ENCODE peak calls at places on chromosomes 11 and 22, in seven cellular contexts. M is HCT116, D is fibroblast of pulmonary artery, N is GM12865, H is AG04450, C is lower lobe of right lung, O is OCI-LY7. J is an unnamed sample.

GRCh38 chr11:17414317-17414737 is 25.9 kb upstream of the KCNJ11 start:
- DNase-seq in M (no peak), D (no peak), N (no peak), H (no peak), C (peak; percentile 25), O (no peak), J (peak; percentile 57)

GRCh38 chr11:61082931-61083531 is 19.3 kb upstream of the CD5 start:
- DNase-seq in M (no peak), D (no peak), N (no peak), H (no peak), C (no peak), O (no peak), J (peak; percentile 74)

GRCh38 chr11:3200388-3201111 is 18.1 kb downstream of the MRGPRG start:
- DNase-seq in M (no peak), D (no peak), N (no peak), H (no peak), C (no peak), O (no peak), J (no peak)

GRCh38 chr11:84626256-84626655 is 1000.9 kb downstream of the DLG2 start:
- DNase-seq in M (no peak), D (peak; percentile 48), N (no peak), H (no peak), C (no peak), O (no peak), J (no peak)

GRCh38 chr22:37172266-37173245 is 15.5 kb downstream of the C1QTNF6 start:
- DNase-seq in M (no peak), D (no peak), N (no peak), H (no peak), C (peak; percentile 28), O (no peak), J (no peak)

GRCh38 chr22:30027169-30027568 is 53.1 kb upstream of the HORMAD2 start:
- DNase-seq in M (peak; percentile 13), D (no peak), N (no peak), H (no peak), C (peak; percentile 49), O (no peak), J (no peak)

GRCh38 chr22:37431811-37432707 is 4.8 kb upstream of the ELFN2 start:
- DNase-seq in M (peak; percentile 89), D (peak; percentile 96), N (peak; percentile 23), H (peak; percentile 95), C (no peak), O (no peak), J (peak; percentile 80)

GRCh38 chr22:37274380-37274862 is 7.9 kb upstream of the CYTH4 start:
- DNase-seq in M (no peak), D (no peak), N (peak; percentile 62), H (no peak), C (peak; percentile 85), O (peak; percentile 79), J (no peak)

GRCh38 chr22:40107756-40108437 is 69.8 kb upstream of the TNRC6B start:
- DNase-seq in M (no peak), D (peak; percentile 36), N (no peak), H (no peak), C (no peak), O (peak; percentile 9), J (peak; percentile 65)

GRCh38 chr22:31828739-31829138 is 74.9 kb downstream of the DEPDC5 start:
- DNase-seq in M (no peak), D (no peak), N (peak; percentile 48), H (no peak), C (no peak), O (no peak), J (no peak)

GRCh38 chr11:111775024-111775710 is 9.0 kb upstream of the PPP2R1B start:
- DNase-seq in M (no peak), D (peak; percentile 73), N (no peak), H (no peak), C (no peak), O (no peak), J (no peak)

GRCh38 chr11:42951266-42951665 is 360.5 kb upstream of the API5 start:
- DNase-seq in M (no peak), D (no peak), N (no peak), H (no peak), C (no peak), O (no peak), J (no peak)

GRCh38 chr11:78815631-78816232 is 241.1 kb upstream of the NARS2 start:
- DNase-seq in M (no peak), D (no peak), N (no peak), H (no peak), C (no peak), O (no peak), J (no peak)

GRCh38 chr11:62508336-62509058 is 38.1 kb downstream of the AHNAK start:
- DNase-seq in M (peak; percentile 39), D (peak; percentile 39), N (peak; percentile 16), H (no peak), C (peak; percentile 85), O (peak; percentile 40), J (peak; percentile 7)

GRCh38 chr11:15716550-15716949 is 601.8 kb downstream of the INSC start:
- DNase-seq in M (no peak), D (peak; percentile 9), N (no peak), H (no peak), C (no peak), O (no peak), J (no peak)

DNA sequence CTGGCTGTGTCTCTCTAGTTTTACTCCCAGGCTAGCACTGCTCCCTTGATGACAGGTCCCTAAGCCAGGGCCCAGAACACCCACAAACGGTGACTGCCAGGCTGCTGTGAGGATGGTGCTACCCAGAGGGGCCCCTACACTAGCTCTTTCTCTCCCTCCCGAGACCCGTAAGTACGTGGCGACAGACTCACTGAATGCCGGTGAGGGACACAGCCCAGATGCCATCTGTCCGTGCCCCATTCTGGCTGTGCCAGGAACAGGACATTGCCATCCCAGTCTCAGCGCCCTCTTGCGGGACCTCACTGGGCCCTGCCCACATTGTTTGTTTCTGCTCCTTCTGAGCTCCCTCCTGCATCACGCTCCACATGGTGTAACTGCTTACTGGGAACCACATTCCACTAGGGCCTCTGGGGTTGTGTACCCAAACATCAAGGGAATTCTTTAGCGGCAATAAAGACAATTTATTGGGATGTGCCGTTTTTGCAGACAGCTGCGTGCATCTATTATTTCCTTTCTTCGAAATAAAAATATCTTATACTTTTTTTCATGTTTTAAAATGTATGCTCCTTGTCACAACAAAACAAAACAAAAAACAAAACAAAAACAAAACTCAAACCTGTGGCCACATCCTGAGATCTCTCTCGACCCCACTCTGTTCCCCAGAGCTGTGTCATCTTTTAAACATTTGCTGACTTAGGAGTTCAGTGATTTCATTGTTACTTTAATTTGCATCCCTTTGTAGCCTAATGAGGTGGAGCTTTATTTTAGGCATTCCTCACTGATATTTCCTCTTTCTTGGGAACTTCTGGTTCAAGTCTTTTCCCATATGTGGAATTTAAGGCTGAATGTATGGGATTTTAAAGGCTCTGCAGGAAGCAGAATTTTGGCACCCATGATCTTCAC is 4.4 kb upstream of the TPCN2 start:
- DNase-seq in M (peak; percentile 68), D (peak; percentile 59), N (peak; percentile 29), H (peak; percentile 53), C (peak; percentile 78), O (peak; percentile 58), J (peak; percentile 38)
- TF ChIP-seq CTCF in M (peak; percentile 84), D (peak; percentile 66), N (peak; percentile 46), H (peak; percentile 71), C (peak; percentile 56), O (peak; percentile 86), J (peak; percentile 43)

GRCh38 chr11:296976-297665 is 2.2 kb downstream of the IFITM5 start:
- DNase-seq in M (no peak), D (no peak), N (no peak), H (no peak), C (no peak), O (no peak), J (peak; percentile 73)

GRCh38 chr11:299951-300735 is 817 bp upstream of the IFITM5 start:
- DNase-seq in M (no peak), D (no peak), N (no peak), H (no peak), C (peak; percentile 46), O (no peak), J (peak; percentile 68)

GRCh38 chr11:297666-298405 is 1.5 kb downstream of the IFITM5 start:
- DNase-seq in M (no peak), D (no peak), N (peak; percentile 91), H (no peak), C (peak; percentile 54), O (no peak), J (peak; percentile 87)

GRCh38 chr11:298406-299065 is 790 bp downstream of the IFITM5 start:
- DNase-seq in M (no peak), D (no peak), N (no peak), H (no peak), C (peak; percentile 49), O (no peak), J (peak; percentile 28)

GRCh38 chr11:299081-299891 is at the start of gene IFITM5:
- DNase-seq in M (no peak), D (no peak), N (no peak), H (no peak), C (peak; percentile 44), O (no peak), J (peak; percentile 22)
- TF ChIP-seq CTCF in M (no peak), D (no peak), N (no peak), H (no peak), C (no peak), O (no peak), J (no peak)

DNA sequence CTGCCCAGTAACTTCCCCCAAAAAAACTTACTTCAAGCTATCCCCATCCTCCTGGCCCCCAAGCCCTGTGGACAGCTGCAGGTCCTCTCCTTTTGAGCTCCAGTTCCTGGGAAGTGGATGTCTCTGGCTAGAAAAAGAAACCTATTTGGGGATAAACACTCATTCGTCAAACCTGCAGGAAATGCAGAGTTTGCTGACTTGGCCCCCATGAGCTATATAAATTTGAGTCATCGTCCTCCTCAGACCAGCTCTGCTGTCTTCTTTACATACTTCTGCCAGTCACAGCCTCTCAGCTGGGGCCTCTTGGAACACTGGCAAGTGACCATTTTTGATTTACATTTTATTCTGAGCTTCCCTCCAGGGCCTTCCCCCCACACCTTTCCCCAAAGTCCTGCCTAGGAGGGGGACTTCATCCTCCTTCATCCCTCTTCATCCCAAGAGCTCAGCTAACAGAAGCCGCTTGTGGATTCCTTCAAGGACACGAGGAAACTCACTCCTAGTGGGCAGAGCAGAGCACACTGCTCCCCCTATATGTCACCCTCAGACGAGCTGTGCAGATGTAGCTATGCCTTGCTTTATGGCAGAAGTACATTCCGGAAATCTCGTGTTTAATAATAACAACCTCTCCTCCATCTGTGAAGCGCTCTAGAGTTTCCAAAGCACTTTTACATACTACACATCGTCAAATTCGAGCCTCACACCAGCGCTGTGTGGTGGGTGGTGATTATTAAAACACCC is 131.8 kb downstream of the FEZ1 start:
- DNase-seq in M (no peak), D (peak; percentile 34), N (no peak), H (no peak), C (no peak), O (no peak), J (no peak)
- TF ChIP-seq CTCF in M (peak; percentile 8), D (peak; percentile 27), N (no peak), H (peak; percentile 51), C (no peak), O (no peak), J (no peak)

DNA sequence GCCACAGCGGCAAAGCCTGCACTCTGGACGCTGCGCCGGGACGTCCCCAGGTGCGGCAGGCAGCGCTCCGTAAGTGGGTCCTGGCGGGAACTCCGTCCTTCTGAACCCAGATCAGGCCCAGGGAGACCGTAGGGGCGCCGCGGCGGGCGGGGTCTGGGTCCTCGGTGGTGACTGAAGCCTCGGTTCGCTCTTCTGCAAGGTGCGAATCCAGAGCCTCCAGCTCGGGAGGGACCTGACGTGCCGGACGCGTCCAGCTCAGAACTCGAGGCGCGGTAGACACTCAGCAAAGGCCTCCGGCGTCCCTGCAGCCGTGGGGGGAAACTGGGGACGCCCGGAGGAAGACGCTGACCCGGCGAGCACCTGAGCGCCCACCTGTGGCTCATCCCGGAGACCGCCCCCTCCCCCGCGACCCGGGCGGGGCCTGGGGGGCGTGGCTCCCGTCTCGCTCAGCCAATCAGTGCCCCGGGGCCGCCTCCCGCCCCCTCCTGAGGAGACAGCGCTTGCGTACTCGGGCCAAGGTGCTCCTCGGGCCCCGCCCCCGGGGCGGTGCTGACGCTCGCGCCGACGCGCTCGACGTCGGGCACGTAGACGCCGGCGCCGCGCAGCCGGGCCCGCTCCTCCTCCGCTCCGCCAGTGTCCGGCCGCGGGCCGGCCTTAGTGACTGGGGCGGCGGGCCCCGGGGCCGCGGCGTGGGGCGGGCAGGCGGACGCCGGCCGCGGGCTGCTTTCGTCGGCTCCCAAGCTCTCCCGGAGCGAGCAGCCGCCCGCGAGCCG is at the start of gene PPFIA1:
- DNase-seq in M (peak; percentile 91), D (peak; percentile 93), N (peak; percentile 97), H (peak; percentile 72), C (peak; percentile 95), O (peak; percentile 97), J (peak; percentile 95)
- TF ChIP-seq CTCF in M (no peak), D (no peak), N (peak; percentile 11), H (no peak), C (no peak), O (no peak), J (no peak)

J was measured in activated CD8-positive, alpha-beta T cell treated with anti-CD3 and anti-CD28 coated beads for 36 hours.